ENCODE peak calls at places on chromosomes 6 and 20, in eight cellular contexts. U is activated naive CD4-positive, alpha-beta T cell treated with anti-CD3 and anti-CD28 coated beads, Interleukin-2, amount 10 ng/mL, durations not matched to agents 7 days and 5 days; H is stomach; F is neural crest cell; J is EH; T is hypothalamus; B is type B pancreatic cell; L is stimulated activated CD8-positive, alpha-beta memory T cell treated with anti-CD3 and anti-CD28 coated beads, Interleukin-4, amount 100 ng/mL, for 4 hours. K is an unnamed sample.
A peak's percentile ranks its signal among the peaks of the same experiment; 100 is the strongest.

GRCh38 chr6:8027965-8028651 is 36.1 kb downstream of the BLOC1S5 start:
- DNase-seq in T (no peak), J (peak; percentile 48), B (no peak), F (no peak), L (no peak), U (no peak), H (no peak), K (no peak)

GRCh38 chr6:34120953-34121675 is 24.8 kb downstream of the GRM4 start:
- DNase-seq in H (no peak), L (no peak), U (no peak), T (no peak), B (no peak), J (no peak), F (no peak), K (no peak)

GRCh38 chr6:54366647-54367327 is 58.5 kb downstream of the TINAG start:
- DNase-seq in B (no peak), J (peak; percentile 74), F (no peak), U (no peak), L (no peak), H (no peak), T (no peak), K (no peak)

GRCh38 chr20:53645582-53645897 is 51.9 kb upstream of the ZNF217 start:
- DNase-seq in H (no peak), B (no peak), J (no peak), L (no peak), T (no peak), F (no peak), U (no peak), K (no peak)

GRCh38 chr6:3748208-3748701 is 3.3 kb downstream of the PXDC1 start:
- DNase-seq in B (no peak), H (peak; percentile 72), J (peak; percentile 89), U (peak; percentile 61), L (no peak), F (peak; percentile 69), T (no peak), K (no peak)

GRCh38 chr20:46220808-46221207 is 87.5 kb downstream of the CDH22 start:
- DNase-seq in U (no peak), B (no peak), F (peak; percentile 22), J (no peak), T (no peak), L (no peak), H (no peak), K (no peak)

GRCh38 chr20:52974155-52974554 is 2.0 kb downstream of the TSHZ2 start:
- DNase-seq in L (no peak), U (peak; percentile 38), T (no peak), J (no peak), H (no peak), B (no peak), F (no peak), K (peak; percentile 48)

GRCh38 chr6:20483902-20484497 is 50.3 kb upstream of the CDKAL1 start:
- DNase-seq in L (no peak), F (no peak), U (no peak), T (no peak), B (no peak), H (no peak), J (no peak), K (no peak)

GRCh38 chr20:49132995-49133451 is 55.1 kb downstream of the STAU1 start:
- DNase-seq in H (no peak), J (peak; percentile 76), T (no peak), L (no peak), F (peak; percentile 28), U (no peak), B (no peak), K (no peak)

GRCh38 chr20:36435799-36436541 is 105.3 kb upstream of the MYL9 start:
- DNase-seq in U (peak; percentile 93), B (no peak), L (peak; percentile 76), T (no peak), H (peak; percentile 90), J (peak; percentile 55), F (peak; percentile 60), K (peak; percentile 74)

GRCh38 chr20:37053230-37053950 is 42.4 kb downstream of the RBL1 start:
- DNase-seq in T (no peak), H (no peak), F (no peak), B (no peak), J (no peak), L (no peak), U (no peak), K (no peak)

GRCh38 chr20:4375881-4376280 is 345.8 kb upstream of the PRND start:
- DNase-seq in F (no peak), B (no peak), H (no peak), J (peak; percentile 88), U (no peak), T (no peak), L (no peak), K (no peak)

GRCh38 chr20:18252597-18253451 is 35.5 kb upstream of the ZNF133 start:
- DNase-seq in L (no peak), F (no peak), T (no peak), B (no peak), U (no peak), H (no peak), J (no peak), K (no peak)

GRCh38 chr20:20780127-20780822 is 67.8 kb upstream of the RALGAPA2 start:
- DNase-seq in H (peak; percentile 86), U (no peak), F (no peak), T (no peak), J (no peak), B (no peak), L (no peak), K (no peak)

GRCh38 chr6:113694278-113695077 is 162.7 kb upstream of the MARCKS start:
- DNase-seq in J (peak; percentile 78), L (no peak), B (no peak), T (no peak), U (no peak), F (no peak), H (no peak), K (no peak)

GRCh38 chr6:22613695-22614094 is 44.3 kb downstream of the HDGFL1 start:
- DNase-seq in T (no peak), J (peak; percentile 94), H (no peak), F (no peak), U (no peak), B (no peak), L (no peak), K (no peak)

GRCh38 chr6:33620158-33620583 is 951 bp upstream of the ITPR3 start:
- DNase-seq in L (no peak), J (no peak), H (peak; percentile 74), U (peak; percentile 69), B (no peak), T (no peak), F (no peak), K (no peak)

GRCh38 chr6:125952764-125953501 is 3.6 kb upstream of the HINT3 start:
- DNase-seq in T (no peak), U (peak; percentile 44), H (no peak), L (no peak), J (peak; percentile 73), B (no peak), F (no peak), K (no peak)

GRCh38 chr6:110039996-110040383 is 61.9 kb downstream of the GPR6 start:
- DNase-seq in F (no peak), H (peak; percentile 49), L (no peak), U (peak; percentile 61), T (no peak), J (peak; percentile 49), B (no peak), K (no peak)

GRCh38 chr20:56689318-56689717 is 60.2 kb downstream of the TFAP2C start:
- DNase-seq in B (no peak), F (no peak), H (no peak), T (no peak), U (no peak), J (peak; percentile 84), L (no peak), K (no peak)

GRCh38 chr6:126153661-126154060 is 167.3 kb downstream of the TRMT11 start:
- DNase-seq in H (no peak), L (no peak), T (no peak), B (no peak), U (no peak), J (peak; percentile 50), F (no peak), K (no peak)

GRCh38 chr20:8147476-8147875 is 15.4 kb downstream of the PLCB1 start:
- DNase-seq in J (no peak), F (no peak), B (no peak), L (no peak), U (no peak), T (no peak), H (no peak), K (no peak)

GRCh38 chr6:127058027-127058426 is 60.4 kb upstream of the RSPO3 start:
- DNase-seq in B (no peak), U (no peak), L (no peak), H (no peak), T (no peak), F (no peak), J (peak; percentile 76), K (no peak)

GRCh38 chr20:9332783-9333482 is 181.5 kb upstream of the LAMP5 start:
- DNase-seq in H (no peak), U (no peak), F (no peak), T (no peak), B (no peak), J (no peak), L (no peak), K (no peak)

GRCh38 chr6:25219581-25220249 is 59.5 kb upstream of the CARMIL1 start:
- DNase-seq in H (no peak), L (no peak), J (peak; percentile 45), U (no peak), B (no peak), F (no peak), T (no peak), K (no peak)

GRCh38 chr6:42200035-42200434 is 5.3 kb upstream of the GUCA1B start:
- DNase-seq in T (no peak), F (no peak), U (no peak), B (no peak), J (peak; percentile 98), L (no peak), H (no peak), K (no peak)

GRCh38 chr6:2848851-2849250 is 7.2 kb upstream of the SERPINB1 start:
- DNase-seq in H (peak; percentile 49), U (peak; percentile 84), B (no peak), L (no peak), T (no peak), J (no peak), F (no peak), K (peak; percentile 56)

K was measured in T-helper 22 cell.